ENCODE peak calls at places on chromosomes 2 and 18, in nine cellular contexts. P is GM19239; J is HTR-8/SVneo; O is keratinocyte; S is C1 segment of cervical spinal cord; L is SK-N-MC; R is AG09309; Z is NCI-H345; C is stimulated activated CD4-positive, alpha-beta T cell treated with anti-CD3 and anti-CD28 coated beads, Interleukin-15, amount 100 ng/mL, for 48 hours. K is an unnamed sample.

GRCh38 chr18:48186084-48186798 is 222.9 kb downstream of the ZBTB7C start:
- DNase-seq in P (no peak), J (no peak), O (peak; percentile 28), S (no peak), L (no peak), R (no peak), Z (no peak), C (no peak), K (no peak)

GRCh38 chr2:11637546-11637945 is 32.4 kb downstream of the NTSR2 start:
- DNase-seq in P (no peak), J (no peak), O (no peak), S (no peak), L (no peak), R (no peak), Z (no peak), C (no peak), K (no peak)

GRCh38 chr2:234492687-234493086 is 4.2 kb downstream of the ARL4C start:
- DNase-seq in P (no peak), J (no peak), O (no peak), S (no peak), L (no peak), R (no peak), Z (no peak), C (no peak), K (no peak)

GRCh38 chr2:229679393-229680125 is 34.8 kb downstream of the DNER start:
- DNase-seq in P (no peak), J (no peak), O (no peak), S (no peak), L (no peak), R (no peak), Z (no peak), C (no peak), K (no peak)

GRCh38 chr2:64945973-64946736 is 43.0 kb upstream of the SLC1A4 start:
- DNase-seq in P (peak; percentile 67), J (no peak), O (no peak), S (no peak), L (no peak), R (no peak), Z (no peak), C (peak; percentile 57), K (no peak)

GRCh38 chr2:28047698-28048097 is 157.2 kb downstream of the BABAM2 start:
- DNase-seq in P (no peak), J (peak; percentile 23), O (no peak), S (no peak), L (no peak), R (peak; percentile 71), Z (no peak), C (no peak), K (no peak)

GRCh38 chr2:64062840-64063239 is 43.6 kb upstream of the VPS54 start:
- DNase-seq in P (no peak), J (no peak), O (peak; percentile 25), S (no peak), L (no peak), R (peak; percentile 18), Z (peak; percentile 13), C (no peak), K (no peak)

GRCh38 chr2:203327918-203328734 is at the start of gene ABI2:
- DNase-seq in P (peak; percentile 47), J (peak; percentile 91), O (no peak), S (peak; percentile 91), L (no peak), R (no peak), Z (peak; percentile 94), C (peak; percentile 47), K (peak; percentile 86)

GRCh38 chr2:88452151-88452851 is at the start of gene FOXI3:
- DNase-seq in P (no peak), J (no peak), O (no peak), S (no peak), L (no peak), R (no peak), Z (peak; percentile 76), C (no peak), K (no peak)

GRCh38 chr2:25618676-25619075 is 54.7 kb downstream of the DTNB start:
- DNase-seq in P (no peak), J (peak; percentile 71), O (peak; percentile 41), S (no peak), L (no peak), R (peak; percentile 33), Z (peak; percentile 84), C (no peak), K (no peak)

GRCh38 chr2:219962089-219962488 is 334.7 kb downstream of the SLC4A3 start:
- DNase-seq in P (no peak), J (no peak), O (no peak), S (no peak), L (no peak), R (no peak), Z (no peak), C (no peak), K (no peak)